ENCODE peak calls at places on chromosomes 7 and 10, in seven cellular contexts. I is AG09319, D is iris pigment epithelial cell, P is T-cell, W is NCI-H460, B is cardiac fibroblast, U is memory B cell. O is an unnamed sample.

GRCh38 chr10:11429439-11430052 is 181.9 kb downstream of the USP6NL start:
- DNase-seq in B (no peak), W (no peak), I (no peak), U (no peak), D (peak; percentile 18), P (no peak), O (no peak)

GRCh38 chr10:75209325-75210192 is 1.0 kb upstream of the VDAC2 start:
- DNase-seq in U (no peak), I (peak; percentile 65), D (peak; percentile 76), B (peak; percentile 90), W (peak; percentile 61), P (peak; percentile 76), O (peak; percentile 91)

GRCh38 chr10:132904814-132905649 is 37.3 kb downstream of the CFAP46 start:
- DNase-seq in U (no peak), P (no peak), W (no peak), B (no peak), D (no peak), I (no peak), O (no peak)

GRCh38 chr7:25624837-25625236 is 396.6 kb upstream of the NPVF start:
- DNase-seq in P (no peak), W (no peak), U (no peak), I (peak; percentile 14), B (peak; percentile 77), D (no peak), O (no peak)

GRCh38 chr7:115410972-115411686 is 489.2 kb downstream of the MDFIC start:
- DNase-seq in U (peak; percentile 47), I (no peak), P (no peak), B (no peak), W (no peak), D (no peak), O (no peak)

GRCh38 chr7:95420996-95421846 is 13.6 kb downstream of the PON2 start:
- DNase-seq in U (no peak), P (no peak), D (peak; percentile 71), W (no peak), B (peak; percentile 58), I (peak; percentile 48), O (peak; percentile 66)

GRCh38 chr7:76257973-76258372 is 44.5 kb upstream of the HSPB1 start:
- DNase-seq in I (no peak), B (no peak), W (no peak), P (no peak), D (no peak), U (no peak), O (no peak)

GRCh38 chr10:73044378-73045285 is 52.0 kb downstream of the P4HA1 start:
- DNase-seq in B (peak; percentile 90), I (peak; percentile 63), U (no peak), P (no peak), D (peak; percentile 94), W (peak; percentile 43), O (peak; percentile 91)

GRCh38 chr10:21292763-21293517 is 232.5 kb downstream of the SKIDA1 start:
- DNase-seq in D (peak; percentile 99), W (peak; percentile 82), P (no peak), I (peak; percentile 84), U (no peak), B (peak; percentile 98), O (peak; percentile 95)

GRCh38 chr10:100562806-100563293 is 27.1 kb downstream of the HIF1AN start:
- DNase-seq in W (no peak), D (peak; percentile 58), U (no peak), I (no peak), P (no peak), B (peak; percentile 46), O (peak; percentile 32)

GRCh38 chr7:34497153-34497777 is 160.8 kb upstream of the NPSR1 start:
- DNase-seq in W (no peak), B (no peak), P (no peak), I (no peak), U (no peak), D (peak; percentile 0), O (peak; percentile 4)

GRCh38 chr7:21580073-21580521 is 37.3 kb downstream of the DNAH11 start:
- DNase-seq in W (no peak), P (no peak), B (peak; percentile 12), U (no peak), I (no peak), D (peak; percentile 92), O (peak; percentile 73)

O was measured in adipocyte.